ENCODE peak calls at places on chromosomes 7 and 10, in four cellular contexts. A is CD8-positive, alpha-beta T cell; P is fibroblast of mammary gland; I is neural crest cell. W is an unnamed sample.

GRCh38 chr7:73521636-73522080 is 435 bp downstream of the BAZ1B start:
- DNase-seq in I (no peak), A (no peak), P (no peak), W (peak)

GRCh38 chr10:78250313-78251040 is 216.8 kb downstream of the RPS24 start:
- DNase-seq in P (no peak), A (no peak), I (no peak), W (no peak)

GRCh38 chr10:52539463-52539862 is 225.4 kb downstream of the DKK1 start:
- DNase-seq in A (no peak), P (peak), I (no peak), W (no peak)

GRCh38 chr7:35702541-35702940 is 7.6 kb upstream of the HERPUD2 start:
- DNase-seq in A (no peak), P (no peak), I (no peak), W (no peak)

GRCh38 chr10:43963793-43964425 is 315.2 kb upstream of the ZNF32 start:
- DNase-seq in I (no peak), A (no peak), P (no peak), W (peak)

GRCh38 chr10:128274938-128275337 is 148.7 kb upstream of the MKI67 start:
- DNase-seq in I (no peak), P (peak), A (no peak), W (no peak)

GRCh38 chr10:73131295-73131694 is 21.0 kb downstream of the NUDT13 start:
- DNase-seq in A (no peak), P (peak), I (no peak), W (no peak)

GRCh38 chr10:117933036-117933435 is 113.7 kb downstream of the RAB11FIP2 start:
- DNase-seq in I (no peak), A (no peak), P (peak), W (no peak)

GRCh38 chr7:128045766-128046165 is 14.5 kb upstream of the LRRC4 start:
- DNase-seq in I (no peak), A (no peak), P (peak), W (no peak)

GRCh38 chr7:156929789-156930539 is 19.5 kb upstream of the NOM1 start:
- DNase-seq in I (no peak), A (no peak), P (no peak), W (no peak)

GRCh38 chr7:23184709-23185354 is 3.0 kb downstream of the NUP42 start:
- DNase-seq in A (no peak), P (peak), I (peak), W (no peak)

DNA sequence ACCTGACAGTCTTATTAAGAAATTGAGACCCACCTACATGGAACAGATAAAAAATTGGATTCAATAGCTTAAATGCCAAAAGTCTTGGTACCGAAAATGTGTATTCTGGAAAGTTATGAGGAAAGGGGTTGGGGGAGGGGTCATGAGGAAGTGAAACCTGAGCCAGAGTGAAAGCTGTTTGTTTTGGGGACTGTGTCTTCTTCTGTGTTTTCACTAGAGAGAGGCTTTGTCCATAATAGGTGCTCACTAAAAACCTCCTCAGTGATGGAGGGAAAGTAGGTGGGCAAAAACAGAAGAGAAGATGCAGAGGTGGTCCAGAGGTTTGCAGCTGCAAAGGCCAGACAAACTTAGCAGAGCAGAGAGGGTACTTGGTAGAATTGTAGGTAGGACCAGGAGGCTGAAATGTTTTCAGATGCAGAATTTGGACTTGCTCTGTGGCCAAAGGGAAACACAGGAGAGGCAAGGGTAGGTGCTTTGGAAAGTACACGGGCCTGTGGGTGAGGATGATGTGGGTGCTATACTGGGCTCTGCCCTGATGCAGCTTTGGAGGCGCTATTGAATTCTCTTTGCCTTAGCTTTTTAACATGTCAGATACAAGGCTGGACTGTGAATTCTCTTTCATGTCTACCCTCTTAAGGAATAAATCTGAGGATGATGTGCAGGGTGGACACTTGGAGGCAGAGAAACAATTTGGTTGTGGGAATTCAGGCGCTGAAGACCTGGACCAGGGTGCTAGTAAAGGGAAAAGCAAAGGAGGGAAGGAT is 254.6 kb downstream of the PTEN start:
- DNase-seq in A (no peak), I (no peak), P (no peak), W (no peak)
- TF ChIP-seq CTCF in A (no peak), I (peak), P (peak), W (no peak)

DNA sequence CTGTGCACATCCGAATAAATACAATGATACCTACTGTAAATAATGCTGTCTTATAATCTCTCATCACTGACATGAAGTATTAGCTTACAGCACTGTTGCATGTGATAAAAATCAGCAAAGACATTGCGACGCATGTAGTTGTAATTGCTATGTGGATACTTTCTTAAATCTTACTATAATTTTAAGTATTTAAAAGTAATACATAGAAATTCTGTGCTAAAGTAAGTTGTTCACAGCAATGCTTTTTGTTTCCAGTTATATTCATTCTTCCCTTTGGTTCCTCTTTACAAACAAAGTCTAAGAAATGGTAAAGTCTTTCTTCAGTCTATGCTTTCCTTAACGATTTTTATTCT is 113.7 kb upstream of the DGKB start:
- DNase-seq in A (no peak), I (no peak), P (no peak), W (no peak)
- TF ChIP-seq CTCF in A (peak), I (peak), P (no peak), W (no peak)

GRCh38 chr7:11486271-11486670 is 345.7 kb downstream of the THSD7A start:
- DNase-seq in P (peak), I (no peak), A (no peak), W (no peak)
- TF ChIP-seq CTCF in P (peak), I (no peak), A (no peak), W (no peak)

GRCh38 chr7:142438235-142438922 is 180.5 kb upstream of the PRSS58 start:
- DNase-seq in P (peak), I (peak), A (no peak), W (no peak)
- TF ChIP-seq CTCF in P (peak), I (peak), A (peak), W (peak)

DNA sequence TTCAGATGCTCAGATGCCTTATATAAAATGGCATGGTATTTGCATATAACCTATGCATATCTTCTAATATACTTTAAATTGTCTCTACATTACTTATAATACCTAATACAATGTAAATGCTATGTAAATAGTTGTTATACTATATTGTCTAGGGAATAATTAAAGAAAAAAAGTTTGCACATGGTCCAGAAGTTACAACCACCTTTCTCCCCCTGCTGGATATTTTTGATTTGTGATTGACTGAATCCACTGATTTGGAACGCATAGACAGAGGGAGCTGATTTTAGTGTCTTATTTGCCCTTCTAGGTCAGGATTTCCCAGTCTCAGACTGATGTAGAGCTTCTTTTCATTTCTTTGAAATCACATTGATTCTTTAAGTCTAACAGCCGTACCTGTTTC is 31.8 kb downstream of the MDFIC start:
- DNase-seq in I (no peak), A (no peak), P (no peak), W (no peak)
- TF ChIP-seq CTCF in I (peak), A (no peak), P (peak), W (no peak)

GRCh38 chr7:155298288-155298833 is 683 bp downstream of the INSIG1 start:
- DNase-seq in I (no peak), A (no peak), P (no peak), W (peak)

GRCh38 chr7:155300641-155301452 is 3.2 kb downstream of the INSIG1 start:
- DNase-seq in A (no peak), P (no peak), I (no peak), W (no peak)

GRCh38 chr7:155298834-155299538 is 1.3 kb downstream of the INSIG1 start:
- DNase-seq in I (peak), A (peak), P (peak), W (peak)

GRCh38 chr7:155297517-155298287 is at the start of gene INSIG1:
- DNase-seq in I (peak), A (peak), P (peak), W (peak)

DNA sequence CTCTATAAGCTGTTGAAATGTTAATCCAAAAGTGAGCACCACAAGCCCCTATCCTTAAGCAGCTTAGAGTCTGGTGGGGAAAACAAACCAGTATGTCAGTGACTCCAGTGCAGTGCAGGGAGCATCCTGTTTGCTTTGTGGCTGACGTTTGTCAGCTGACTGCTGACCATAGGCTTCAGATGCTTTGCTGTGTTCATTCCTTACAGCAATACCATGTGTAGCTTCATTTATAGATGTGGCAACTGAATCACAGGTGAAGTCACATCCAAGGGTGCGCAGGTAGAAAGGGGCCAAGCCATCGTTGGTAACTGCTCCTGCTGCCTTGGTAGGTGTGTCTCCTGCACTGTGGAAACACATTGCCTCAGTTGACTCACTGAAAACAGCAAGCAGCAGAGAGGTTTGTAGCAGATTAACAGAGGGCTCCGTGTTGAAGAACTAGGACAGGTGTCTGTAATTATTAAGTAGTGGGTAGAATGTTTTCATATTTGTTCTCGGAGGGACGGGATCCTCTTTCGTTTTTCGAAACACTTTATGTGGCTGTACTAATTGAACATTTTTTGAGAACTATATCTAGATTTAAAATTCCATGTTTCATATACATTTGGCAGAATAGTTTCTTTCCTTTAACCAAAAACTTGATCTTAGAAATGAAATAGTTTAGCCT is 2.0 kb downstream of the INSIG1 start:
- DNase-seq in I (no peak), P (no peak), A (peak), W (no peak)
- TF ChIP-seq CTCF in I (no peak), P (no peak), A (no peak), W (no peak)

DNA sequence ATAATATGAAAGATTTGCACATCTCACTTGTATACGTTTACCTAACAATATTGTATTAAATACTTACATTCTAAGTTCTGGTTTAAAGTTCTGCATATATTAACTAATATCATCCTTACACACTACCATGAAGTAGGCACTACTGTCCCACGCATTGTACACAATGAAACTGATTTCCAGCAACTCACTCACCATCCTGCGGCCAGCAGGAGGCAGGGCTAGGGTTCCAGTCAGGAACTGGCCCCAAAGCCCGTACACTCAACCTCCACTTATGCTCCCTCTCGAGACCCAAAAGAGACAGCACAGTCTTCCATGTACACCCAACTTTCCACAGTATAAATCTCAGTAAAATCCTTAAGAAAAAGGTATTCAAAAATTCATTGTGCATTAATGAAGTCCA is 41.4 kb downstream of the GRID1 start:
- DNase-seq in I (no peak), P (no peak), A (no peak), W (no peak)
- TF ChIP-seq CTCF in I (peak), P (no peak), A (no peak), W (no peak)

GRCh38 chr10:59315465-59315864 is 46.9 kb downstream of the FAM13C start:
- DNase-seq in P (no peak), A (no peak), I (no peak), W (no peak)
- TF ChIP-seq CTCF in P (no peak), A (no peak), I (no peak), W (no peak)

GRCh38 chr10:62017141-62017870 is 115.8 kb downstream of the ARID5B start:
- DNase-seq in P (peak), A (no peak), I (no peak), W (no peak)

GRCh38 chr10:62018141-62018911 is 116.8 kb downstream of the ARID5B start:
- DNase-seq in P (no peak), A (no peak), I (no peak), W (no peak)

GRCh38 chr10:62015994-62016393 is 114.5 kb downstream of the ARID5B start:
- DNase-seq in I (no peak), A (no peak), P (no peak), W (no peak)

GRCh38 chr10:62014510-62014909 is 113.0 kb downstream of the ARID5B start:
- DNase-seq in I (no peak), A (no peak), P (no peak), W (no peak)

GRCh38 chr10:62016477-62017140 is 115.1 kb downstream of the ARID5B start:
- DNase-seq in I (no peak), A (no peak), P (peak), W (no peak)
- TF ChIP-seq CTCF in I (no peak), A (no peak), P (no peak), W (no peak)

DNA sequence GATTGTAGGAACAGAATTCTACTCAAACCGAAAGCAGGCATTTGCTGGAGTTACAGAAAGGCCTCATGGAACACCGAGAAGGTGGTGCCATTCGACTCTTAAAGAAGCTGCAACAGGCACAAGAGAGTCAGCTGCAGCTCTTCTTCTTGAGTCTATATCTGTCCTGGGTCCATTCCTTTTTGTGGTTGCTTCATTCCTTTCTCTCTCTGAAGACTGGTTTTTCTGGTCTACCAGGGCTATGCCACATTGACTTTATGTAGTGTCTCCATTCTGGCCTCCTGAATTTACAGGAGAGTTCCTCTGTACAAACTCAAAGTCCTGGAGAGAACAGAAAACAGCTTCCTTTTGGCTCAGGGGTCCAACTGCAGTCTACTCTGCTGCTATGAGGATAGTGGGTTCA is 132.8 kb downstream of the CFTR start:
- DNase-seq in I (no peak), P (no peak), A (no peak), W (no peak)
- TF ChIP-seq CTCF in I (no peak), P (no peak), A (no peak), W (no peak)